ENCODE peak calls at places on chromosomes 12 and 14, in nine cellular contexts. X is nephron progenitor cell; C is upper lobe of right lung; K is ovary; W is lung; I is cardiac muscle cell; P is CD8-positive, alpha-beta T cell; L is endothelial cell; E is fibroblast of pulmonary artery. M is an unnamed sample.

GRCh38 chr12:124856132-124856841 is 7.4 kb downstream of the SCARB1 start:
- DNase-seq in K (peak), C (no peak), X (no peak), W (no peak), L (no peak), P (no peak), I (peak), E (no peak), M (no peak)

GRCh38 chr12:98856897-98857540 is 211.9 kb downstream of the APAF1 start:
- DNase-seq in E (no peak), I (no peak), W (no peak), L (no peak), C (no peak), K (no peak), P (no peak), X (no peak), M (no peak)

GRCh38 chr12:46559311-46559710 is 186.7 kb upstream of the SLC38A2 start:
- DNase-seq in W (no peak), I (no peak), X (no peak), K (no peak), L (no peak), P (no peak), E (peak), C (no peak), M (no peak)

GRCh38 chr14:89371600-89371999 is 45.4 kb downstream of the FOXN3 start:
- DNase-seq in X (no peak), I (no peak), K (no peak), W (no peak), E (no peak), C (no peak), L (no peak), P (no peak), M (no peak)

GRCh38 chr14:66495214-66496098 is 9.3 kb downstream of the CCDC196 start:
- DNase-seq in I (peak), L (peak), E (peak), K (peak), P (peak), X (peak), C (no peak), W (peak), M (peak)

GRCh38 chr12:76030378-76031080 is 1.0 kb downstream of the PHLDA1 start:
- DNase-seq in W (no peak), I (peak), L (peak), K (peak), E (peak), C (peak), P (peak), X (peak), M (peak)

GRCh38 chr14:49497725-49498348 is 88.3 kb downstream of the RPS29 start:
- DNase-seq in C (no peak), I (peak), X (peak), W (no peak), L (peak), E (peak), P (no peak), K (no peak), M (peak)

GRCh38 chr12:30044206-30044605 is 260.5 kb upstream of the TMTC1 start:
- DNase-seq in W (no peak), X (no peak), K (no peak), C (no peak), E (no peak), I (no peak), P (no peak), L (no peak), M (no peak)

GRCh38 chr14:94748667-94749347 is 21.1 kb downstream of the GSC start:
- DNase-seq in P (no peak), W (no peak), C (no peak), K (no peak), E (no peak), X (peak), I (peak), L (peak), M (peak)

GRCh38 chr12:128228581-128228980 is 38.4 kb upstream of the TMEM132C start:
- DNase-seq in I (no peak), P (no peak), W (no peak), C (no peak), K (no peak), X (no peak), L (no peak), E (no peak), M (no peak)

GRCh38 chr14:32514236-32514635 is 185.1 kb downstream of the AKAP6 start:
- DNase-seq in I (no peak), X (no peak), C (no peak), W (no peak), K (no peak), L (no peak), P (no peak), E (peak), M (no peak)

GRCh38 chr12:104793968-104794367 is 164.1 kb downstream of the SLC41A2 start:
- DNase-seq in P (no peak), W (no peak), I (no peak), L (no peak), C (no peak), X (no peak), K (no peak), E (no peak), M (no peak)

GRCh38 chr12:51011960-51012359 is 14.2 kb downstream of the SLC11A2 start:
- DNase-seq in L (no peak), X (no peak), P (no peak), W (peak), I (no peak), K (no peak), C (peak), E (no peak), M (no peak)

GRCh38 chr14:95431199-95432145 is 85.0 kb downstream of the SYNE3 start:
- DNase-seq in P (no peak), X (no peak), K (no peak), I (peak), L (peak), C (no peak), E (peak), W (no peak), M (no peak)

GRCh38 chr14:67241416-67242362 is at the start of gene PALS1:
- DNase-seq in W (peak), K (peak), P (no peak), X (no peak), L (peak), C (no peak), E (peak), I (peak), M (peak)

GRCh38 chr12:53298154-53298553 is 1.3 kb upstream of the MYG1 start:
- DNase-seq in E (peak), I (no peak), K (no peak), C (no peak), P (no peak), W (no peak), X (no peak), L (no peak), M (no peak)

GRCh38 chr12:58530421-58531067 is 389.8 kb downstream of the LRIG3 start:
- DNase-seq in K (no peak), C (no peak), E (peak), P (no peak), X (no peak), L (no peak), I (no peak), W (no peak), M (no peak)

GRCh38 chr12:82438356-82438755 is 80.0 kb downstream of the METTL25 start:
- DNase-seq in E (no peak), C (no peak), P (no peak), L (no peak), W (no peak), X (no peak), I (no peak), K (no peak), M (peak)

GRCh38 chr12:18898469-18898868 is 160.6 kb downstream of the CAPZA3 start:
- DNase-seq in P (no peak), E (no peak), L (no peak), C (no peak), I (no peak), K (no peak), W (no peak), X (no peak), M (no peak)

GRCh38 chr12:110179291-110179690 is 55.1 kb downstream of the IFT81 start:
- DNase-seq in L (no peak), E (peak), K (no peak), I (no peak), P (no peak), X (no peak), W (no peak), C (no peak), M (no peak)

GRCh38 chr12:29270001-29270400 is 111.0 kb downstream of the ERGIC2 start:
- DNase-seq in C (no peak), I (no peak), K (no peak), L (no peak), X (no peak), E (no peak), P (no peak), W (no peak), M (no peak)

GRCh38 chr12:130706885-130707570 is 9.1 kb downstream of the RIMBP2 start:
- DNase-seq in E (no peak), P (no peak), L (no peak), I (no peak), W (no peak), C (no peak), X (no peak), K (no peak), M (no peak)

GRCh38 chr12:42725839-42726238 is 136.3 kb upstream of the PRICKLE1 start:
- DNase-seq in P (no peak), C (no peak), E (peak), X (no peak), L (no peak), K (no peak), I (no peak), W (no peak), M (no peak)

GRCh38 chr14:23364164-23364571 is 804 bp downstream of the EFS start:
- DNase-seq in X (no peak), K (peak), L (no peak), C (no peak), I (no peak), W (no peak), E (no peak), P (no peak), M (no peak)

GRCh38 chr14:54229136-54229535 is 167.7 kb upstream of the CDKN3 start:
- DNase-seq in L (no peak), W (no peak), I (no peak), P (no peak), X (no peak), K (no peak), C (no peak), E (no peak), M (no peak)

GRCh38 chr14:73888460-73888725 is 1.7 kb downstream of the ZNF410 start:
- DNase-seq in P (no peak), W (no peak), X (no peak), K (no peak), L (no peak), I (no peak), C (no peak), E (peak), M (no peak)

GRCh38 chr12:88764781-88765470 is 184.7 kb upstream of the KITLG start:
- DNase-seq in P (no peak), K (no peak), L (no peak), W (no peak), I (no peak), E (peak), C (no peak), X (no peak), M (no peak)

GRCh38 chr14:106509795-106510194 is 983.4 kb downstream of the TMEM121 start:
- DNase-seq in C (no peak), E (no peak), K (no peak), X (no peak), P (no peak), I (no peak), L (no peak), W (no peak), M (no peak)

DNA sequence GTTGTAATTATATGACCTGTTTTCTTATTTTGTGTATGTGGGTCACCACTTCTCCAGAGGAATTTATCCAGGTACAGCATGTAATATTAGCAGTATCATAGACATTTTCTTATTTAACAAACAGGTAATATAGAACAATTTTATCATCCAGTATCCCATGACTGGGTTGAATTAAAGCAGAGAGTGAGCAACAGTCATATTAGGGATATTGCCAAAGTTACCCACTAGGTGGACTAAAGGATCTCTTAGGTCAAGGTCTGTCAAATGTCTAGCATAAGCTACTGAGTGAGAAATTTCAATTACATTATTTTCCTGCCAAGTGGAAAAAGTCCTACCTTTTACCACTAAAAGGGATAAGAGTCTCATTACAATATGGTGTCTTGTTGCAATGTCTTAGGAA is 62.1 kb upstream of the TRIM9 start:
- DNase-seq in K (no peak), L (no peak), P (no peak), X (no peak), I (peak), C (no peak), W (no peak), E (peak), M (peak)
- TF ChIP-seq CTCF in K (no peak), L (peak), P (no peak), X (peak), I (peak), C (peak), W (no peak), E (peak), M (peak)

GRCh38 chr12:452667-453210 is 7.0 kb upstream of the B4GALNT3 start:
- DNase-seq in P (peak), K (no peak), I (no peak), E (no peak), C (peak), X (no peak), W (no peak), L (no peak), M (peak)
- TF ChIP-seq CTCF in P (no peak), K (no peak), I (no peak), E (peak), C (no peak), X (no peak), W (no peak), L (no peak), M (peak)

GRCh38 chr14:91714805-91715204 is 17.1 kb downstream of the CATSPERB start:
- DNase-seq in P (peak), E (no peak), K (no peak), C (no peak), W (no peak), I (no peak), X (no peak), L (no peak), M (no peak)
- TF ChIP-seq CTCF in P (peak), E (no peak), K (no peak), C (no peak), W (no peak), I (no peak), X (no peak), L (no peak), M (no peak)

DNA sequence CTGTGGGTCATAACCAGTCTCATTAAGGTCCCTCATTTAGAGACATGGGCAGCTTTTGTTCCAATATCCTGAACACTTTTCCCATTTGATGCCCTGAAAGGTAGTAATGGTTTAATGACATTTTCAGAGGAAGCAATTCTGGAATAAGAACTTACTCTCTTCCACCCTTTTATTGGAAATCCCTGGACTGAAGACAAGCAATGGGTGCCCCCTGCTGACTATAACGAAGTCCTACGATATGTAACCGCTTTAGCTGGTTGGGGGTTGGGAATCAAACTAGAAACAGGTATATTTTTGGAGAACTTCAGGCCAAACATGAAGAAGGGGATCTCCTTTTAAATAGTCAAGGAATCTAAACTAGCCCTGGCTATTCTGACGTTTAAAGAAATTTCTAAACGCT is 20.5 kb downstream of the SARNP start:
- DNase-seq in K (no peak), W (no peak), C (no peak), P (no peak), L (peak), X (peak), I (peak), E (peak), M (no peak)
- TF ChIP-seq CTCF in K (no peak), W (no peak), C (peak), P (no peak), L (peak), X (peak), I (peak), E (peak), M (peak)

GRCh38 chr12:5071496-5071895 is 27.8 kb downstream of the KCNA5 start:
- DNase-seq in C (no peak), K (no peak), P (no peak), X (no peak), L (no peak), W (no peak), I (no peak), E (no peak), M (no peak)

GRCh38 chr12:5070090-5070489 is 26.4 kb downstream of the KCNA5 start:
- DNase-seq in E (no peak), L (no peak), X (no peak), P (no peak), K (no peak), C (no peak), I (no peak), W (no peak), M (no peak)

GRCh38 chr12:5072326-5072725 is 28.6 kb downstream of the KCNA5 start:
- DNase-seq in I (no peak), P (no peak), K (no peak), C (no peak), W (no peak), X (no peak), E (no peak), L (no peak), M (no peak)

GRCh38 chr12:5073838-5074237 is 30.2 kb downstream of the KCNA5 start:
- DNase-seq in X (peak), P (no peak), W (no peak), I (no peak), C (no peak), E (peak), K (no peak), L (no peak), M (no peak)

DNA sequence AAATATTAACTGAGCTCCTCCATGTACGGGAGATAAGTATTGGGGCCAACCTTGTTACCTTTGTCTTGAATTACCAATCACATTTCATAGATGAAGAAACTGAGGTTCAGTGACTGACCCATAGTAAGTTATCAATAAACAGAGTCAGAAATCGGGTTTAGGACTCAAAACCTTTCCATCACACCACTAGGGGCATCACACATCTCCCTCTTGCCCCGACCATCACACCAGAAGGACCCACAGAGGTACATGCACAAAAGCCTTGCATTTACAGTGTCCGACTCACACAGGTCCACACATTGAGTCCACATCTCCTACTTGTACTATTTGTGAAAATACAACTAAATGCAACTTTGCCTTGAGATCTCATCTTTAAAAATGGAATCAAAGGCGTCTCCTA is 29.4 kb downstream of the KCNA5 start:
- DNase-seq in X (no peak), L (no peak), P (no peak), I (no peak), E (no peak), W (no peak), K (no peak), C (no peak), M (no peak)
- TF ChIP-seq CTCF in X (no peak), L (no peak), P (no peak), I (no peak), E (peak), W (no peak), K (no peak), C (no peak), M (no peak)